ENCODE peak calls at places on chromosomes 4 and X, in eight cellular contexts. M, W, G, E, Q, K, B and U are unnamed samples.

GRCh38 chr4:76690906-76691275 is 207.1 kb downstream of the SOWAHB start:
- DNase-seq in M (no peak), W (no peak), G (no peak), E (no peak), Q (no peak), K (no peak), B (no peak), U (no peak)

GRCh38 chr4:125836597-125837195 is 521.9 kb downstream of the FAT4 start:
- DNase-seq in M (no peak), W (no peak), G (no peak), E (peak), Q (no peak), K (no peak), B (no peak), U (no peak)

GRCh38 chr4:169492436-169493163 is 119.8 kb downstream of the NEK1 start:
- DNase-seq in M (peak), W (no peak), G (peak), E (peak), Q (peak), K (peak), B (peak), U (peak)

GRCh38 chr4:80393246-80393969 is 57.9 kb downstream of the CFAP299 start:
- DNase-seq in M (no peak), W (no peak), G (no peak), E (no peak), Q (no peak), K (no peak), B (no peak), U (no peak)

GRCh38 chrX:48745222-48745621 is 16.3 kb upstream of the GLOD5 start:
- DNase-seq in M (no peak), W (no peak), G (no peak), E (no peak), Q (no peak), K (no peak), B (no peak), U (no peak)

GRCh38 chr4:3772632-3773031 is 6.4 kb downstream of the ADRA2C start:
- DNase-seq in M (no peak), W (no peak), G (no peak), E (no peak), Q (no peak), K (no peak), B (no peak), U (no peak)

GRCh38 chr4:54077812-54078211 is 13.4 kb upstream of the CHIC2 start:
- DNase-seq in M (no peak), W (no peak), G (no peak), E (no peak), Q (no peak), K (no peak), B (no peak), U (no peak)

GRCh38 chrX:83508006-83508405 is at the start of gene POU3F4:
- DNase-seq in M (no peak), W (no peak), G (no peak), E (no peak), Q (no peak), K (no peak), B (peak), U (no peak)

GRCh38 chr4:48906283-48907173 is at the start of gene OCIAD2:
- DNase-seq in M (peak), W (no peak), G (no peak), E (peak), Q (peak), K (no peak), B (peak), U (peak)

GRCh38 chr4:54971474-54971950 is 153.9 kb downstream of the KDR start:
- DNase-seq in M (peak), W (peak), G (peak), E (peak), Q (peak), K (peak), B (peak), U (peak)

GRCh38 chrX:101430457-101431078 is 22.5 kb downstream of the HNRNPH2 start:
- DNase-seq in M (peak), W (no peak), G (no peak), E (no peak), Q (no peak), K (no peak), B (no peak), U (no peak)

GRCh38 chrX:123728001-123728400 is 4.9 kb downstream of the THOC2 start:
- DNase-seq in M (no peak), W (no peak), G (no peak), E (no peak), Q (no peak), K (no peak), B (no peak), U (no peak)

GRCh38 chrX:123732679-123733363 is at the start of gene THOC2:
- DNase-seq in M (peak), W (peak), G (peak), E (peak), Q (peak), K (peak), B (peak), U (peak)

GRCh38 chrX:123728554-123728953 is 4.3 kb downstream of the THOC2 start:
- DNase-seq in M (no peak), W (no peak), G (no peak), E (no peak), Q (no peak), K (no peak), B (no peak), U (no peak)

GRCh38 chrX:123731258-123731986 is 1.4 kb downstream of the THOC2 start:
- DNase-seq in M (no peak), W (no peak), G (no peak), E (peak), Q (no peak), K (peak), B (peak), U (peak)

DNA sequence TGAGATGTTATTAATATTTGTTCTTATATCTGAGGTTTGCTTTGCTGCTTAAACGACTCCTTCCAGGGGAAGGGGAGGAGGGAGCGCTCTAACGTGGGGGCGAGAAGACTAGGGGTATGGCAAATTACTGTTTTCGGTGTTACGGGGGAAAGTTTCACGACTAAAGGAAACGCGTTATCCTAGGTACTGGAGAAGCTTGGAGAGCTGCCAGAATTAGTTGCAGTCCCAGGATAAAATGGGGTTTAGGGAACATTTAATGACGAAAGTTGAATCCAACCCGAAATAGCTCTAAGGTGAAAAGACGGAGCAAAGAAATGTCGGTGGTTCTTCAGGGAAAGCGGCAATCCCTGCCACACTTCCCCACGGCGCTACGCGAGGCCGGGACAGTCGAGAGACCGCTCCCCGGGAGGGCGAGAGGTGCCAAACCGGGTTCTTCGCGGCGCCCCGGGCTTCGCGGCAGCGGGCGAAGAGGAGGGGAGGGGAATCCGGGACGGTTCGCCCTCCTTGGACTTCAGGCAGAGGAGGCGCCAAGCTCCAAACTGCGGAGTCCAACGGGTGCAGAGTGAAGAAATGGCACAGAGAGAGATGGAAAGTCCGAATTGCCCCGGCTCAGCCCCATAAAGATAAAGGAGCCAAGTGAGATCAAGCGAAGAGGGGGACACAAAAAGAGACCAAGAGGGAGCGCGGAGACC is 719 bp downstream of the THOC2 start:
- DNase-seq in M (peak), W (no peak), G (no peak), E (peak), Q (no peak), K (peak), B (peak), U (no peak)
- TF ChIP-seq REST in M (no peak), W (no peak), G (no peak), E (no peak), Q (no peak), K (no peak), B (no peak), U (no peak)

DNA sequence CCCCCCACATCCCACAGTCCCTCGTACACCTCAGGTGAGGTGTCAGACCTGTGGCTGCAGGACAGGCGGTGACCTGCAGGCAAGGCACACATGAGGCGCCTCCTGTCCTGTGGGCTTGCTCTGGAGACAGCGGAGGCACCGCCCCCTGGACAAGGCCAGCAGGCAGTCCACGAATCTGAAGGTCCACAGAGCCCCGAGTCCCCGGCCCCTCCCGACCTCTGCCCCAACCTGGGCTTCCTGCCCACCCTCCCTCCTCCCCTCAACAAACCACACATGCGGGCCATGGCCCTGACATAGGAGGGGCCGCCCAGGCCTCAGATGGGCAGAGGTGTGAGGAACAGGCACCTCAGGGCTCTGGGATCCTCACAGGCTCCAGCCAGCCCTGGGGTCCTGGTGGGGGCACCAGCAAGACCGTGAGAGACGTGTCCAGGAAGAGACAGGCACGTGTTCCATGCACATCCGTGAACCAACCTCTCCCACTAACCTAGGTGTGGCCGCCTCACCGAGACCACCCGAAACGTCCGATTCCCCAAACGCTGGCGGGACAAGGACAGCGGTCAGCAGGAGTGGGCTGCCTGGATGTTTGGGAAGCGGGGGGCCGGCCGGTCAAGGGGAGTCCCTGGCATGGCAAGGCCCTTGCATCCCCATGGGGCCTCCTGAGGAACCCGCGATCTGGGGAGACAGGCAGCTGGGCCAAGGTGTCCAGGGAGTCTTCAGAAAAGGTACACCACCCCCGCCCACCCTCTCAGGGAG is 25.8 kb downstream of the CTBP1 start:
- DNase-seq in M (no peak), W (no peak), G (no peak), E (no peak), Q (no peak), K (no peak), B (no peak), U (no peak)
- TF ChIP-seq REST in M (no peak), W (no peak), G (no peak), E (no peak), Q (no peak), K (no peak), B (no peak), U (no peak)

DNA sequence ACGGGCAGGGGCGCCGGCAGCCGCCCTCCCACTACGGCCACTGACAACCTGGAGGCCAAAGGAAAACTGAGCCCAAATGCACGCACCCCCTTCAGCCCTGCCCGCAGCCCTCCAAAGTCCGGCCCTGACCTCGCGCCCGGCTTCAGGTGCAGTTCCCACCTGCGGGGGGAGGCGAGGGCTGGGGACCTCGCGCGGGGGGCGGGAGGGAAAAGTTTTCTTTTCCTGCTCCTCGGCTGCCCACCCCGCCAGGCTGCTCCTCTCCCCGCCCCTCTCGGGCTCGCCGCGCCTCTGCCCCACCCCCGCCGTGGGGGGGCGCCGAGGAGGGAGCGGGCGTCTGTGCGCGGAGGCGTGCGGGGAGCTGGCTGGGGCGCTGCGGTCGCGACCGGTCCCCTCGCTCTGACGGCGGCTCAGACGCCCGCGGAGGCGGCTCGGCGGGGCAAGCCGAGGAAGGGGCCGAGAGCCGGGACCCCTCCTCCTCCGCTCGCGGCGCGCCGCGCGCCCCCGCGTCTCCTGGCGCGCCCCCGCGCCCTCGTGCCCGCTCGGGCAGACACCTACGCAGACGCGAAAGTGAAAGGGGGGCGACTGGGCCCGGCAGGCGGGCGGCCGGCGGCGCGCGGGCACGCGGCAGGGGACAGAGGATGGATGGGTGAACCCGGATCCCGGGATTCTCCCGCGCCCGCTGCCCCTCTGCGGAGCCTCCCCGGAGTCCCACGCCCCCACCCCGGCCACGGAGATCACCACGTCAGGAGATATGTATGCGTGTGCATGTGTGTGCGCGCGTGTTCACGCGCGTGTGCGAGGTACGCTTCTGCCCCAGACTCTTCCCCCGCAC is 3.1 kb upstream of the NR3C2 start:
- DNase-seq in M (no peak), W (no peak), G (no peak), E (peak), Q (no peak), K (peak), B (peak), U (no peak)
- TF ChIP-seq REST in M (no peak), W (no peak), G (no peak), E (no peak), Q (no peak), K (no peak), B (no peak), U (no peak)

GRCh38 chr4:104457308-104457981 is 37.2 kb downstream of the CXXC4 start:
- DNase-seq in M (no peak), W (no peak), G (no peak), E (no peak), Q (no peak), K (no peak), B (no peak), U (no peak)

GRCh38 chr4:104449537-104449936 is 45.2 kb downstream of the CXXC4 start:
- DNase-seq in M (no peak), W (no peak), G (no peak), E (no peak), Q (no peak), K (no peak), B (no peak), U (no peak)

GRCh38 chr4:104447346-104447745 is 47.3 kb downstream of the CXXC4 start:
- DNase-seq in M (no peak), W (no peak), G (no peak), E (no peak), Q (no peak), K (no peak), B (no peak), U (no peak)

GRCh38 chr4:104446431-104446925 is 48.2 kb downstream of the CXXC4 start:
- DNase-seq in M (no peak), W (no peak), G (no peak), E (no peak), Q (no peak), K (no peak), B (no peak), U (no peak)

GRCh38 chr4:104451573-104451972 is 43.1 kb downstream of the CXXC4 start:
- DNase-seq in M (peak), W (peak), G (no peak), E (peak), Q (no peak), K (no peak), B (peak), U (no peak)
- TF ChIP-seq REST in M (no peak), W (no peak), G (no peak), E (no peak), Q (no peak), K (no peak), B (no peak), U (no peak)

GRCh38 chr4:177163532-177163931 is 146.1 kb upstream of the NEIL3 start:
- DNase-seq in M (no peak), W (no peak), G (no peak), E (no peak), Q (no peak), K (no peak), B (no peak), U (no peak)
- TF ChIP-seq REST in M (no peak), W (no peak), G (no peak), E (no peak), Q (no peak), K (no peak), B (no peak), U (no peak)

GRCh38 chr4:118774321-118774720 is 61.6 kb downstream of the SEC24D start:
- DNase-seq in M (no peak), W (no peak), G (no peak), E (no peak), Q (no peak), K (no peak), B (no peak), U (no peak)

GRCh38 chr4:118773082-118773792 is 62.7 kb downstream of the SEC24D start:
- DNase-seq in M (no peak), W (no peak), G (no peak), E (no peak), Q (no peak), K (no peak), B (no peak), U (no peak)

GRCh38 chr4:118774989-118775388 is 60.9 kb downstream of the SEC24D start:
- DNase-seq in M (no peak), W (no peak), G (no peak), E (no peak), Q (no peak), K (no peak), B (no peak), U (no peak)

GRCh38 chr4:118770741-118771187 is 65.2 kb downstream of the SEC24D start:
- DNase-seq in M (no peak), W (no peak), G (no peak), E (peak), Q (no peak), K (no peak), B (no peak), U (no peak)

DNA sequence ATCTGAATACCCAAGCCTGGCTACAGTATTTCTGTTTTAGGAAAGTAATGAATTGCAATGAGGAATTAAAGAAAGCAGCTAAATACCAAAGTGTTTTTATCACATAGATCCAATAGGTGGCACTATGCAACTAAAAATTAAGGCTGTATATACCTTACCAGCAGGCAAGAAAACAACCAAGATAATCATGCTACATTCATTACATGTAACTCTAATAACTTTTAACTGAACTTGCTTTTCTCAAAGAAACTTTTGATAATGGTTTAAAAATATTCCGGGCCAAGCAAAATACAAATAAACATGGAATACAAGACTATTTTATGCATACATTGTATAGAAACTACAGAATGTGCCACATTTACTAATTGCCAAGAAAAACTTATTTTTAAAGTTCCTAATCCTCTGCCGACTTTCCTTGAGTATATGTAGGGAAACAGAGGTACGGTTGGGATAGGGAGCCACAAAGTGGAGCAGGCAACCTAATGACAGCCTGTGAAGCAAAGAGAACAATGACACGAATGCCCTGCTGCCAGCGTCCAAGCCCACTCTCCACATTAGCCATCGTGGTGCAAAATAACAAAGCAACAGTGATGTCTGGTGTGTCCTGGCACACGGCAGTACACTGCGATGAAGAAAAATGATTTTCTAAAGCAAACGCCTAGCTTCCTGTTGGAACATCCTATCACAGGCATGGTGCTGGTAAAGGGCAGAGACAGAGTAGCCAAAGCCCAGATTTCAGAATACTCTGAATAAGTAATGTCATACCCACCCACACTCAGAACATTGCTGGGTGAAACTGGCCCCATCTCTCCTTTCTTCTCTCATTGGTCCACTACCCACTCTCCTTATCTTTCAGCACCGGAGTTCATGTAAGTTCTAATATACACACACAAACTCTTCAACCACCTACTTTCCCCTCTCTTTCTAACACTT is 63.5 kb downstream of the SEC24D start:
- DNase-seq in M (peak), W (peak), G (peak), E (no peak), Q (peak), K (no peak), B (peak), U (no peak)
- TF ChIP-seq REST in M (no peak), W (no peak), G (no peak), E (no peak), Q (no peak), K (no peak), B (no peak), U (no peak)

DNA sequence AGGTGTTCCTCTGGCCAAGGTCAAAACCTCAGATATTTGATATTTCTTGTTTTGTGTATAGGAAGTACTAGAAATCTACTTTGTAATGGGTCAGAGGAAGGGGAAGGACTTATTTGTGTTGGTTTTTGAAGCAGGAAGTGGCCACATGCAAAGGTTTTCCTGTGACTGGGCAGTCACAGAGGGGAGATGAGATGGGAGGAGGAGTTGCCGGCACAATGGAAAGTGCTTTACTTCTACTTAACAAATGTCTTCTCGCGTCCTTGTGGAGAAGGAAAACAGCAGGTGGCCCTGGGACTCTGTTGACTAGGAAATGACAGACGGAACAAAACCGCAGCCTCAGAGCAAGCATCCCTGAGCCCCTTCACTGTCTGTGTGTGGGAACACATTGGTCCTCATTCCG is 46.6 kb downstream of the SHROOM2 start:
- DNase-seq in M (no peak), W (no peak), G (no peak), E (no peak), Q (no peak), K (no peak), B (peak), U (peak)
- TF ChIP-seq REST in M (no peak), W (no peak), G (no peak), E (no peak), Q (no peak), K (no peak), B (no peak), U (no peak)

DNA sequence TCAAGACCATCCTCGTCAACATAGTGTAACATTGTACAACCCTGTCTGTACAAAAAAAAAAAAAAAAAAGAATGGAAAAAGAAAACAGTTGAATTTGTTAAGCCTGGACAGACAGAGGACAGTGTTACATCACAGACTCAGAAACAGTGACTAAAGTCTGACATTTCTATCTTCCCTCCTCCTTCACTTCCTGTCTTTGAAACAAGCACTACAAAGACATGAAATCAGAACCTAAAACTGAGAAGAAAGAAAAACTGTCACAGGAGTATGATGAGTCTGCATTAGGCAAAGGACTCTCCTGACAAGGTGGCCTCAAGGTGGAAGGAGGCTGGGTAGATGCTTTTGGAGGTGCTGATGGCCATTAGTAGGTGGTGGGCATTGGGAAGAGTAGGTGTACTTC is 126.7 kb downstream of the RBM47 start:
- DNase-seq in M (no peak), W (no peak), G (no peak), E (no peak), Q (no peak), K (no peak), B (no peak), U (no peak)
- TF ChIP-seq REST in M (no peak), W (no peak), G (no peak), E (no peak), Q (no peak), K (no peak), B (no peak), U (no peak)